ENCODE peak calls at places on chromosomes 7 and 10, in ten cellular contexts. N is natural killer cell treated with Interleukin-12 subunit alpha and Interleukin-12 subunit beta and Interleukin-15 and Interleukin-18, amount 100 ng/mL, for 72 hours; E is Peyer's patch; T is posterior cingulate gyrus; H is testis; W is astrocyte of the cerebellum; Q is sciatic nerve; Z is fibroblast of mammary gland; U is SK-MEL-5; B is HCEC 1CT. I is an unnamed sample.

GRCh38 chr10:600234-600633 is 89.2 kb downstream of the DIP2C start:
- DNase-seq in E (no peak), W (no peak), U (no peak), N (no peak), T (no peak), Z (no peak), Q (no peak), B (no peak), H (no peak), I (no peak)

GRCh38 chr7:30028749-30029635 is 780 bp downstream of the PLEKHA8 start:
- DNase-seq in B (peak; percentile 59), T (peak; percentile 87), N (no peak), Q (peak; percentile 74), H (peak; percentile 53), E (no peak), U (peak; percentile 44), Z (no peak), W (no peak), I (peak; percentile 48)

GRCh38 chr10:18666810-18667209 is 7.6 kb downstream of the ARL5B start:
- DNase-seq in E (no peak), Q (no peak), H (no peak), Z (peak; percentile 71), B (peak; percentile 80), W (no peak), U (no peak), N (no peak), T (no peak), I (no peak)

GRCh38 chr7:93620057-93620456 is 45.5 kb upstream of the CALCR start:
- DNase-seq in B (peak; percentile 11), H (no peak), Z (peak; percentile 2), N (no peak), T (no peak), Q (no peak), W (no peak), E (no peak), U (no peak), I (no peak)

GRCh38 chr10:2839081-2839725 is 228.1 kb upstream of the PFKP start:
- DNase-seq in W (no peak), U (peak; percentile 56), T (no peak), Q (peak; percentile 64), B (peak; percentile 1), E (no peak), H (peak; percentile 55), N (no peak), Z (peak; percentile 7), I (no peak)

GRCh38 chr10:35259769-35260397 is 76.4 kb upstream of the CCNY start:
- DNase-seq in T (no peak), Z (peak; percentile 97), E (no peak), Q (no peak), U (peak; percentile 25), B (peak; percentile 94), H (no peak), N (no peak), W (peak; percentile 70), I (no peak)

GRCh38 chr7:66500087-66500486 is 128.6 kb upstream of the KCTD7 start:
- DNase-seq in T (peak; percentile 42), W (no peak), H (no peak), B (peak; percentile 10), N (no peak), E (no peak), Q (no peak), U (peak; percentile 46), Z (no peak), I (no peak)

GRCh38 chr10:13001887-13002212 is 337 bp upstream of the CCDC3 start:
- DNase-seq in N (no peak), Q (no peak), U (no peak), T (no peak), W (no peak), H (no peak), Z (no peak), B (no peak), E (no peak), I (no peak)

GRCh38 chr10:21304198-21304597 is 221.3 kb downstream of the SKIDA1 start:
- DNase-seq in Z (no peak), U (no peak), W (no peak), B (peak; percentile 61), H (no peak), E (no peak), Q (no peak), T (no peak), N (no peak), I (no peak)

GRCh38 chr7:100130608-100131453 is 4.1 kb downstream of the MBLAC1 start:
- DNase-seq in Z (peak; percentile 40), E (peak; percentile 92), Q (peak; percentile 90), N (peak; percentile 84), W (no peak), T (peak; percentile 95), H (peak; percentile 90), B (no peak), U (peak; percentile 76), I (peak; percentile 56)

GRCh38 chr7:85074-85945 is 107.1 kb upstream of the FAM20C start:
- DNase-seq in N (no peak), H (peak; percentile 55), U (no peak), Q (peak; percentile 55), E (no peak), T (no peak), W (peak; percentile 87), Z (peak; percentile 61), B (no peak), I (no peak)

GRCh38 chr10:9709849-9710248 is 1307.8 kb upstream of the CELF2 start:
- DNase-seq in Q (no peak), E (no peak), B (peak; percentile 58), H (no peak), U (no peak), N (no peak), T (no peak), W (no peak), Z (no peak), I (no peak)

GRCh38 chr7:154835924-154836529 is 166.9 kb downstream of the PAXIP1 start:
- DNase-seq in Z (no peak), E (no peak), T (no peak), B (no peak), H (no peak), Q (no peak), U (no peak), W (no peak), N (no peak), I (no peak)

GRCh38 chr7:69782917-69783684 is 184.8 kb downstream of the AUTS2 start:
- DNase-seq in W (peak; percentile 93), E (no peak), U (no peak), Q (peak; percentile 75), N (no peak), T (no peak), B (no peak), Z (peak; percentile 74), H (peak; percentile 74), I (peak; percentile 50)

GRCh38 chr7:104341545-104341944 is 13.1 kb downstream of the LHFPL3 start:
- DNase-seq in N (no peak), W (no peak), T (no peak), Q (no peak), H (peak; percentile 19), Z (peak; percentile 4), E (no peak), U (peak; percentile 84), B (no peak), I (no peak)

GRCh38 chr10:86123745-86124144 is 242.8 kb downstream of the GRID1 start:
- DNase-seq in W (no peak), H (no peak), N (no peak), E (no peak), U (no peak), Q (no peak), Z (no peak), T (no peak), B (no peak), I (no peak)

GRCh38 chr10:16481052-16481728 is 40.5 kb downstream of the C1QL3 start:
- DNase-seq in U (no peak), H (no peak), E (no peak), B (no peak), N (no peak), W (no peak), Q (no peak), T (no peak), Z (no peak), I (no peak)

GRCh38 chr7:2093214-2093840 is 139.4 kb downstream of the MAD1L1 start:
- DNase-seq in U (no peak), Q (no peak), W (no peak), N (no peak), H (no peak), E (no peak), B (no peak), Z (no peak), T (no peak), I (no peak)

GRCh38 chr7:20214787-20215669 is 2.2 kb downstream of the MACC1 start:
- DNase-seq in H (no peak), U (no peak), E (no peak), T (no peak), W (no peak), Z (no peak), N (no peak), B (no peak), Q (no peak), I (no peak)

GRCh38 chr10:113441220-113441619 is 111.6 kb upstream of the HABP2 start:
- DNase-seq in Q (no peak), T (no peak), H (no peak), E (no peak), U (peak; percentile 10), B (peak; percentile 13), N (no peak), W (no peak), Z (no peak), I (no peak)

GRCh38 chr10:47361293-47361692 is 13.1 kb downstream of the RBP3 start:
- DNase-seq in Z (peak; percentile 35), B (peak; percentile 8), H (peak; percentile 55), Q (peak; percentile 57), W (no peak), E (peak; percentile 52), T (no peak), U (peak; percentile 43), N (peak; percentile 53), I (no peak)

GRCh38 chr7:135672560-135673359 is 10.4 kb downstream of the STMP1 start:
- DNase-seq in W (peak; percentile 78), U (peak; percentile 87), B (peak; percentile 72), Q (no peak), E (no peak), Z (peak; percentile 82), T (no peak), N (no peak), H (peak; percentile 65), I (no peak)

GRCh38 chr10:68333905-68334431 is 1.2 kb upstream of the PBLD start:
- DNase-seq in N (no peak), H (no peak), Q (no peak), T (no peak), Z (peak; percentile 12), B (no peak), U (no peak), W (no peak), E (no peak), I (no peak)

GRCh38 chr7:149007615-149008014 is 20.7 kb downstream of the PDIA4 start:
- DNase-seq in Q (no peak), W (no peak), N (peak; percentile 41), U (peak; percentile 54), H (no peak), E (peak; percentile 21), T (peak; percentile 78), Z (no peak), B (no peak), I (no peak)

GRCh38 chr7:150448789-150449147 is 1.7 kb upstream of the GIMAP8 start:
- DNase-seq in T (peak; percentile 94), Z (peak; percentile 57), N (peak; percentile 89), E (peak; percentile 79), U (peak; percentile 81), W (peak; percentile 41), B (peak; percentile 50), H (peak; percentile 80), Q (peak; percentile 82), I (peak; percentile 59)

GRCh38 chr10:14008648-14009072 is 322.1 kb downstream of the FRMD4A start:
- DNase-seq in B (peak; percentile 67), Z (peak; percentile 70), T (no peak), Q (no peak), U (no peak), H (no peak), N (no peak), W (no peak), E (no peak), I (no peak)

GRCh38 chr7:140923358-140924006 is 1.2 kb downstream of the BRAF start:
- DNase-seq in N (no peak), H (peak; percentile 26), T (no peak), E (no peak), W (no peak), U (peak; percentile 20), Q (no peak), B (no peak), Z (peak; percentile 13), I (no peak)

GRCh38 chr7:155169081-155169480 is 99.0 kb downstream of the HTR5A start:
- DNase-seq in B (no peak), H (no peak), U (no peak), Q (no peak), W (no peak), E (no peak), T (no peak), N (no peak), Z (no peak), I (no peak)

I was measured in anterior cingulate cortex.